ENCODE peak calls at places on chromosomes 2 and 18, in six cellular contexts. F is HepG2, R is A549, C is K562, P is GM12878, K is endothelial cell of umbilical vein. U is an unnamed sample.

GRCh38 chr2:240636563-240637115 is 11.4 kb downstream of the GPR35 start:
- DNase-seq in F (no peak), R (no peak), C (no peak), P (no peak), K (no peak), U (no peak)

GRCh38 chr2:208607694-208608093 is 201.1 kb downstream of the PTH2R start:
- DNase-seq in F (no peak), R (no peak), C (no peak), P (no peak), K (no peak), U (no peak)

GRCh38 chr2:241574911-241575623 is 16.5 kb downstream of the BOK start:
- DNase-seq in F (no peak), R (no peak), C (no peak), P (no peak), K (no peak), U (no peak)

GRCh38 chr18:72742002-72742401 is 125.8 kb downstream of the NETO1 start:
- DNase-seq in F (no peak), R (no peak), C (no peak), P (no peak), K (no peak), U (no peak)

GRCh38 chr2:23625726-23626125 is 240.7 kb downstream of the KLHL29 start:
- DNase-seq in F (no peak), R (no peak), C (no peak), P (no peak), K (no peak), U (no peak)

GRCh38 chr2:221241072-221241471 is 331.0 kb downstream of the EPHA4 start:
- DNase-seq in F (no peak), R (no peak), C (no peak), P (no peak), K (no peak), U (no peak)

GRCh38 chr18:56637897-56638231 is 528 bp downstream of the TXNL1 start:
- DNase-seq in F (no peak), R (no peak), C (peak), P (no peak), K (no peak), U (peak)

GRCh38 chr18:77316013-77316412 is 66.4 kb downstream of the GALR1 start:
- DNase-seq in F (no peak), R (no peak), C (no peak), P (no peak), K (no peak), U (no peak)

GRCh38 chr2:10900216-10901109 is 11.3 kb upstream of the KCNF1 start:
- DNase-seq in F (peak), R (peak), C (peak), P (no peak), K (no peak), U (peak)

GRCh38 chr18:76970749-76971148 is 148.4 kb downstream of the ZNF236 start:
- DNase-seq in F (no peak), R (no peak), C (no peak), P (no peak), K (no peak), U (no peak)

GRCh38 chr18:12885500-12885899 is 1.5 kb upstream of the PTPN2 start:
- DNase-seq in F (no peak), R (no peak), C (peak), P (peak), K (no peak), U (no peak)

GRCh38 chr2:126777620-126777978 is 121.1 kb upstream of the TEX51 start:
- DNase-seq in F (no peak), R (no peak), C (no peak), P (no peak), K (no peak), U (no peak)

DNA sequence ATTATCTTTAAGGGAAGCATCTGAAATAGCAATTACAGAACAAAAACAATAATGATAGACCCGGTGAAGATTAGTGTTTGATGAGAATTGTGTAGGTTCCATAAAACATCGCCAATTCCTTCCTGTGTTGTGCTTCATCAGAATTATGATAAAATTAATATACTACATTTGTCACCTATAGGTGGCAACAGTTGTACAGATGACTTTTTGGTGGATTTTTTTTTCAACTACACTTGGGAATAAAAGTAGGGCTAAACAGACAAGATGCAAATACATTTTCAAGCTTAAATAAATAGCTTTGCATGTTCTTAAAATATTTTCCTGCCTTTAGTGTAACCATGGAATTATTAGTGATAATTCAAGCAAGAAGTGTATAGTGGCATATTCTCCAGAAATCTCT is 7.0 kb upstream of the LYPD1 start:
- DNase-seq in F (no peak), R (no peak), C (no peak), P (no peak), K (peak), U (no peak)
- TF ChIP-seq CTCF in F (no peak), R (peak), C (peak), P (peak), K (no peak), U (no peak)

DNA sequence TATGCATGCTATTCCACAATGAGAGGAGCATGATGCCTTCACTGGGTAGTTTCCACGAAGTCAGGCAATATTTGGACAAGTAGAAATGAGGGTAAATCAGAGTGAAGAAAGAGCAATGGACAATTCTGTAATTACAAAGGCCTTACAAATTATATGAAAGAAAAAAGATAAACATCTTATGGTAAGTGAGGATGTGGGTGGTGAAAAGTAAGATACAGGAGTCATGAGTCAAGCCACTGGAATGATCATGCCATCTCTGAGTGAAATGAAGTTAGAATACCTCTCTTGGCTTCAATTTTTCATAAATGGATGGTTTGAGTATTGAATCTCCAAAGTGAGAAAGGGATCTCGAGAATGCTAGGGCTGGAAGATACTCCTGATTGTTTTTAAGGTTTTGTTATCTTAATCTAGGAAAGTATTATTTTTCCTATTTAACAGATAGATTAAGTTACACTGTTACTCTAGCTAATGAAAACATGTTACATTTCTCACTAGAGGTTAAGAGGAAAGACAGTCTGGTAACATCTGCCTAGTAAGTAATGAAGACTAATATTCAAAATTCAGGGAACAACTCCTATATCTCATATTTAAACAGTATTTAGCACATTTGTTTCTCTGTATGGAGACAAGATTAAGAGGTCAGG is 2.1 kb downstream of the GALNT3 start:
- DNase-seq in F (no peak), R (no peak), C (no peak), P (no peak), K (no peak), U (no peak)
- H3K4me3 ChIP-seq in F (no peak), R (no peak), C (no peak), P (no peak), K (no peak), U (no peak)

GRCh38 chr2:207188601-207189000 is 22.9 kb upstream of the KLF7 start:
- DNase-seq in F (no peak), R (peak), C (no peak), P (no peak), K (peak), U (no peak)
- TF ChIP-seq MYC in F (no peak), R (no peak), C (no peak), P (no peak), K (no peak), U (no peak)

GRCh38 chr18:8448091-8448490 is 161.1 kb upstream of the RAB12 start:
- DNase-seq in F (no peak), R (no peak), C (no peak), P (no peak), K (no peak), U (no peak)

GRCh38 chr18:8450013-8450412 is 159.2 kb upstream of the RAB12 start:
- DNase-seq in F (no peak), R (peak), C (peak), P (no peak), K (no peak), U (peak)

GRCh38 chr18:8453528-8453927 is 155.7 kb upstream of the RAB12 start:
- DNase-seq in F (no peak), R (no peak), C (peak), P (no peak), K (no peak), U (no peak)

GRCh38 chr18:8454136-8454535 is 155.1 kb upstream of the RAB12 start:
- DNase-seq in F (no peak), R (no peak), C (no peak), P (no peak), K (no peak), U (no peak)

DNA sequence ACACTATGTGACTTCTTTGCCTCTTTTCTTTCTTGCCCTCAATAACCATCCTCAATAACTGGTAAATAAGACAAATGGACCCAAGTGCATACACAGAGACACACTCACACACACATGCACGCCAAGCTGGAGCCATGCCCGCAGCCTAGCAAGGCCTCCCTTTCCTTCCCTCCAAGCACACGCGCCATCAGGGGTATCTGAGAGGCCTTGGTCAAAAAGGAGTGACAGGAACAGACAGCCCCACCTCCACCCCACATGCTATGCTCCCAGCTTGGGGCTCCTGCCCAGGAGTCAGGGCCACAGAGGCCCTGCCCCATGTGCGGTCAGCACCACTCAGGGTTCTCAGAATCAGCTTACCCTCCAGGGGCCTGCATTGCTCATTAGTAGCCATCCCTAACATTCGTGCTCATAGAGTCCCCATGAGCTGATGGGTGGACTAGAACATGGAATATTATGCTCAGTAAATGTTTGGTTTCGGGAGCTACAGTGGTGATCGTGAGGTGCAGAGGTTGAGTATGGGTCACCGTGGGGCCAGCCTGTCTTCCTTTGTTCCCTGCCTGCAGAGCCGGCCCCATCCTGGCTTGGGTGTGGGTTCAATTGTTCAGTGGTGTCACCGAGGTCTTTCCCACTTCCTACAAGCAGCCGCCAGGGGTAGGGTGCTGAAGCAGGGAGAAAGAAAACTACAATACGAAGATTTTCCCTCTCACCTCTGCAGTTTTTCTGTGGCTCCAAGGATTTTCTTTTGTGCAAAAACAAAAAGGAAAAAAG is 158.2 kb upstream of the RAB12 start:
- DNase-seq in F (peak), R (no peak), C (no peak), P (no peak), K (no peak), U (no peak)
- TF ChIP-seq CTCF in F (no peak), R (no peak), C (no peak), P (no peak), K (no peak), U (no peak)

GRCh38 chr18:68843467-68844089 is 45.7 kb downstream of the CCDC102B start:
- DNase-seq in F (no peak), R (no peak), C (no peak), P (no peak), K (peak), U (no peak)

GRCh38 chr18:68847219-68847860 is 49.5 kb downstream of the CCDC102B start:
- DNase-seq in F (peak), R (peak), C (no peak), P (no peak), K (peak), U (peak)

GRCh38 chr18:68848242-68848641 is 50.4 kb downstream of the CCDC102B start:
- DNase-seq in F (no peak), R (no peak), C (no peak), P (no peak), K (no peak), U (no peak)
- H3K4me3 ChIP-seq in F (no peak), R (no peak), C (no peak), P (no peak), K (no peak), U (no peak)

DNA sequence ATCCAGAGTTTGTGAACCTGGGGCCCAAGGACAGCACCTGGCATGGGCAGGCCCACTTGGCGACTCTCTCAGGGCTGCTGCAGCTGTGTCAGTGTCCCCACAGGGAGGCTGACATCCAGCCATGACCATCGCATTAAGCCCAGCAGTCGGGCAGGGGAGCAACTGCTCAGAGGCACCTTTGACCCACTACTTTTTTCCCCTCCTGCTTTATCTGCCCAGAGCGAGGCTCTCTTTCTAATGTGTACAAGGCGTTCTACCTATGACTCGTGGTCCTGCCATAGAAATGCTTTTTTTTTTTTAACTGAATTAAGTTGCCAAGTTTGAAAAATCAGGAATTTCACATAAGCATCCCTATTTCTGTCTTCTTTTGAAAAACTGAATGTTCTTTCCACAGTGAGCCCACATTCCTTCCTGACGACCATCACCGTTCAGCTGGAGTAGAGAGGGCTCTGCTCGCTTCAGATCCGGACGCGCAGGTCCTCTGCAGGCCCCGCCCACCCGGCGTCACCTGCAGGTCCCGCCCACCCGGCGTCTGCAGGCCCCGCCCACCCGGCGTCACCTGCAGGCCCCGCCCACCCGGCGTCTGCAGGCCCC is 403 bp upstream of the CLUL1 start:
- DNase-seq in F (peak), R (peak), C (peak), P (no peak), K (no peak), U (peak)
- TF ChIP-seq MYC in F (no peak), R (no peak), C (no peak), P (no peak), K (no peak), U (no peak)

GRCh38 chr2:97950329-97951154 is 45.2 kb downstream of the TMEM131 start:
- DNase-seq in F (no peak), R (no peak), C (no peak), P (no peak), K (no peak), U (no peak)

GRCh38 chr2:97951155-97951670 is 44.5 kb downstream of the TMEM131 start:
- DNase-seq in F (no peak), R (no peak), C (no peak), P (no peak), K (no peak), U (peak)

GRCh38 chr2:97945791-97946190 is 50.0 kb downstream of the TMEM131 start:
- DNase-seq in F (no peak), R (no peak), C (no peak), P (no peak), K (no peak), U (no peak)
- TF ChIP-seq CTCF in F (no peak), R (no peak), C (no peak), P (no peak), K (no peak), U (no peak)

GRCh38 chr2:133495226-133495625 is 73.0 kb downstream of the NCKAP5 start:
- DNase-seq in F (no peak), R (no peak), C (no peak), P (no peak), K (no peak), U (no peak)
- H3K4me3 ChIP-seq in F (no peak), R (no peak), C (no peak), P (no peak), K (no peak), U (no peak)